ENCODE peak calls at places on chromosome 10, in seven cellular contexts. One of them, this sample, is unnamed.

GRCh38 chr10:79249156-79250121 is 97.8 kb upstream of the PPIF start:
- DNase-seq in LoVo: no peak
- DNase-seq in GM03348: no peak
- DNase-seq in stimulated activated naive B cell treated with anti-CD40 and anti-IgM and Interleukin-4, amounts not matched to agents 10 μg/mL and 1 μg/mL and 100 μg/mL, for 72 hours: peak; percentile 75
- DNase-seq in tibial artery: no peak
- DNase-seq in memory B cell: no peak
- DNase-seq in HS-5: no peak
- DNase-seq in this sample: no peak

GRCh38 chr10:3874988-3875841 is 90.2 kb upstream of the KLF6 start:
- DNase-seq in HS-5: no peak
- DNase-seq in tibial artery: peak; percentile 44
- DNase-seq in stimulated activated naive B cell treated with anti-CD40 and anti-IgM and Interleukin-4, amounts not matched to agents 10 μg/mL and 1 μg/mL and 100 μg/mL, for 72 hours: peak; percentile 59
- DNase-seq in LoVo: no peak
- DNase-seq in GM03348: no peak
- DNase-seq in memory B cell: peak; percentile 65
- DNase-seq in this sample: no peak

GRCh38 chr10:25852364-25852941 is 81.6 kb upstream of the MYO3A start:
- DNase-seq in LoVo: no peak
- DNase-seq in GM03348: no peak
- DNase-seq in memory B cell: no peak
- DNase-seq in tibial artery: no peak
- DNase-seq in HS-5: no peak
- DNase-seq in stimulated activated naive B cell treated with anti-CD40 and anti-IgM and Interleukin-4, amounts not matched to agents 10 μg/mL and 1 μg/mL and 100 μg/mL, for 72 hours: no peak
- DNase-seq in this sample: no peak

GRCh38 chr10:84613336-84614021 is 285.1 kb downstream of the CCSER2 start:
- DNase-seq in tibial artery: no peak
- DNase-seq in memory B cell: no peak
- DNase-seq in GM03348: peak; percentile 37
- DNase-seq in stimulated activated naive B cell treated with anti-CD40 and anti-IgM and Interleukin-4, amounts not matched to agents 10 μg/mL and 1 μg/mL and 100 μg/mL, for 72 hours: no peak
- DNase-seq in LoVo: peak; percentile 26
- DNase-seq in HS-5: no peak
- DNase-seq in this sample: peak; percentile 56

GRCh38 chr10:86815035-86815617 is 58.7 kb downstream of the BMPR1A start:
- DNase-seq in tibial artery: no peak
- DNase-seq in HS-5: no peak
- DNase-seq in GM03348: peak; percentile 63
- DNase-seq in LoVo: no peak
- DNase-seq in stimulated activated naive B cell treated with anti-CD40 and anti-IgM and Interleukin-4, amounts not matched to agents 10 μg/mL and 1 μg/mL and 100 μg/mL, for 72 hours: no peak
- DNase-seq in memory B cell: no peak
- DNase-seq in this sample: peak; percentile 61

GRCh38 chr10:122441961-122442360 is 12.5 kb upstream of the ARMS2 start:
- DNase-seq in HS-5: no peak
- DNase-seq in LoVo: peak; percentile 61
- DNase-seq in stimulated activated naive B cell treated with anti-CD40 and anti-IgM and Interleukin-4, amounts not matched to agents 10 μg/mL and 1 μg/mL and 100 μg/mL, for 72 hours: no peak
- DNase-seq in memory B cell: no peak
- DNase-seq in tibial artery: no peak
- DNase-seq in GM03348: peak; percentile 66
- DNase-seq in this sample: peak; percentile 74

GRCh38 chr10:122559228-122559627 is 1.3 kb upstream of the DMBT1 start:
- DNase-seq in LoVo: no peak
- DNase-seq in HS-5: no peak
- DNase-seq in memory B cell: no peak
- DNase-seq in GM03348: no peak
- DNase-seq in tibial artery: no peak
- DNase-seq in stimulated activated naive B cell treated with anti-CD40 and anti-IgM and Interleukin-4, amounts not matched to agents 10 μg/mL and 1 μg/mL and 100 μg/mL, for 72 hours: no peak
- DNase-seq in this sample: no peak

GRCh38 chr10:11560076-11560709 is 51.3 kb downstream of the USP6NL start:
- DNase-seq in HS-5: no peak
- DNase-seq in GM03348: no peak
- DNase-seq in stimulated activated naive B cell treated with anti-CD40 and anti-IgM and Interleukin-4, amounts not matched to agents 10 μg/mL and 1 μg/mL and 100 μg/mL, for 72 hours: no peak
- DNase-seq in LoVo: peak; percentile 33
- DNase-seq in memory B cell: peak; percentile 59
- DNase-seq in tibial artery: no peak
- DNase-seq in this sample: no peak

GRCh38 chr10:97919012-97919411 is 69.4 kb downstream of the GOLGA7B start:
- DNase-seq in LoVo: no peak
- DNase-seq in memory B cell: no peak
- DNase-seq in tibial artery: no peak
- DNase-seq in GM03348: no peak
- DNase-seq in HS-5: no peak
- DNase-seq in stimulated activated naive B cell treated with anti-CD40 and anti-IgM and Interleukin-4, amounts not matched to agents 10 μg/mL and 1 μg/mL and 100 μg/mL, for 72 hours: no peak
- DNase-seq in this sample: no peak

GRCh38 chr10:24462340-24462739 is 253.4 kb downstream of the KIAA1217 start:
- DNase-seq in LoVo: no peak
- DNase-seq in memory B cell: no peak
- DNase-seq in stimulated activated naive B cell treated with anti-CD40 and anti-IgM and Interleukin-4, amounts not matched to agents 10 μg/mL and 1 μg/mL and 100 μg/mL, for 72 hours: no peak
- DNase-seq in GM03348: no peak
- DNase-seq in tibial artery: no peak
- DNase-seq in HS-5: no peak
- DNase-seq in this sample: no peak

GRCh38 chr10:1591742-1592141 is 145.6 kb downstream of the ADARB2 start:
- DNase-seq in LoVo: no peak
- DNase-seq in stimulated activated naive B cell treated with anti-CD40 and anti-IgM and Interleukin-4, amounts not matched to agents 10 μg/mL and 1 μg/mL and 100 μg/mL, for 72 hours: no peak
- DNase-seq in memory B cell: no peak
- DNase-seq in tibial artery: no peak
- DNase-seq in HS-5: no peak
- DNase-seq in GM03348: no peak
- DNase-seq in this sample: no peak

This sample was measured in AG20443.